ENCODE peak calls at places on chromosomes 5 and 9, in four cellular contexts. One of them, this sample, is unnamed.

GRCh38 chr5:158450761-158451160 is 591.8 kb upstream of the CLINT1 start:
- DNase-seq in tibial nerve: no peak
- DNase-seq in astrocyte of the cerebellum: no peak
- DNase-seq in colonic mucosa: no peak
- DNase-seq in this sample: no peak

GRCh38 chr9:103872811-103873210 is 221.3 kb upstream of the SMC2 start:
- DNase-seq in tibial nerve: no peak
- DNase-seq in astrocyte of the cerebellum: no peak
- DNase-seq in colonic mucosa: no peak
- DNase-seq in this sample: no peak

GRCh38 chr5:138466058-138466899 is 1.0 kb downstream of the EGR1 start:
- DNase-seq in tibial nerve: peak; percentile 25
- DNase-seq in astrocyte of the cerebellum: no peak
- DNase-seq in colonic mucosa: peak; percentile 38
- DNase-seq in this sample: peak; percentile 42

GRCh38 chr9:17063535-17064135 is 71.2 kb upstream of the CNTLN start:
- DNase-seq in tibial nerve: peak; percentile 9
- DNase-seq in astrocyte of the cerebellum: peak; percentile 31
- DNase-seq in colonic mucosa: peak; percentile 21
- DNase-seq in this sample: peak; percentile 72

GRCh38 chr5:62275581-62275980 is 30.4 kb upstream of the KIF2A start:
- DNase-seq in tibial nerve: no peak
- DNase-seq in astrocyte of the cerebellum: no peak
- DNase-seq in colonic mucosa: no peak
- DNase-seq in this sample: no peak

GRCh38 chr5:57696005-57696755 is 213.6 kb upstream of the ACTBL2 start:
- DNase-seq in tibial nerve: no peak
- DNase-seq in astrocyte of the cerebellum: no peak
- DNase-seq in colonic mucosa: no peak
- DNase-seq in this sample: no peak

GRCh38 chr9:107711528-107711927 is 222.0 kb upstream of the KLF4 start:
- DNase-seq in tibial nerve: no peak
- DNase-seq in astrocyte of the cerebellum: peak; percentile 70
- DNase-seq in colonic mucosa: peak; percentile 89
- DNase-seq in this sample: peak; percentile 98

GRCh38 chr5:65871182-65871581 is 55.2 kb upstream of the ERBIN start:
- DNase-seq in tibial nerve: no peak
- DNase-seq in astrocyte of the cerebellum: no peak
- DNase-seq in colonic mucosa: no peak
- DNase-seq in this sample: peak; percentile 45

GRCh38 chr9:19461135-19461534 is 52.3 kb downstream of the ACER2 start:
- DNase-seq in tibial nerve: no peak
- DNase-seq in astrocyte of the cerebellum: no peak
- DNase-seq in colonic mucosa: no peak
- DNase-seq in this sample: no peak

GRCh38 chr5:33310471-33310870 is 130.3 kb upstream of the TARS1 start:
- DNase-seq in tibial nerve: no peak
- DNase-seq in astrocyte of the cerebellum: no peak
- DNase-seq in colonic mucosa: no peak
- DNase-seq in this sample: peak; percentile 63

GRCh38 chr5:149824851-149825250 is 94.7 kb downstream of the PPARGC1B start:
- DNase-seq in tibial nerve: peak; percentile 11
- DNase-seq in astrocyte of the cerebellum: no peak
- DNase-seq in colonic mucosa: no peak
- DNase-seq in this sample: no peak

GRCh38 chr9:9998491-9999287 is 614.1 kb downstream of the PTPRD start:
- DNase-seq in tibial nerve: no peak
- DNase-seq in astrocyte of the cerebellum: no peak
- DNase-seq in colonic mucosa: no peak
- DNase-seq in this sample: peak; percentile 36

GRCh38 chr9:107982735-107983134 is 493.2 kb upstream of the KLF4 start:
- DNase-seq in tibial nerve: no peak
- DNase-seq in astrocyte of the cerebellum: no peak
- DNase-seq in colonic mucosa: no peak
- DNase-seq in this sample: no peak

GRCh38 chr9:5593904-5594303 is 35.0 kb upstream of the RIC1 start:
- DNase-seq in tibial nerve: no peak
- DNase-seq in astrocyte of the cerebellum: no peak
- DNase-seq in colonic mucosa: no peak
- DNase-seq in this sample: no peak

GRCh38 chr5:60820593-60821487 is 23.2 kb downstream of the ELOVL7 start:
- DNase-seq in tibial nerve: no peak
- DNase-seq in astrocyte of the cerebellum: no peak
- DNase-seq in colonic mucosa: no peak
- DNase-seq in this sample: no peak

GRCh38 chr5:132746592-132747063 is 598 bp upstream of the CCNI2 start:
- DNase-seq in tibial nerve: no peak
- DNase-seq in astrocyte of the cerebellum: no peak
- DNase-seq in colonic mucosa: peak; percentile 80
- DNase-seq in this sample: peak; percentile 49
- TF ChIP-seq CTCF in tibial nerve: no peak
- TF ChIP-seq CTCF in astrocyte of the cerebellum: no peak
- TF ChIP-seq CTCF in colonic mucosa: no peak
- TF ChIP-seq CTCF in this sample: no peak

DNA sequence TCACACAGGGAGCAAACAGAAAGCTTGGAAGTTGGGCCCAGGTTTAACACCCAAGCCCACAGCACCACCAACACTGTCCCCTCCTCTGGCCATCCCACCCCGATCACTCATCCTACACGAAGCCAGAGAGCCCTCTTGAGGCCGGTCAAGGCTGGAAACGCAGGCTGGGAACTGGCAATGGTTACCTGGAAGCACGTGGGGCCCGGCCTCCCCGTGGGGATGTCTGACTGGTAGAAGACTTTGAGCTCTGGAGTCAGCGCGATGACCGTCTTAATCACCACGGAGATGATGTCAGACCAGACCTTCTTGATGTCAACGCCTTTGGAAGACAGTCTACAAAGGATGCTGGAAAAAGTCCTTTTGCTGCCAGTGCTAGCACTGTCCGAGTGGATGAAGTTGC is 104.1 kb downstream of the TTLL11 start:
- DNase-seq in tibial nerve: no peak
- DNase-seq in astrocyte of the cerebellum: no peak
- DNase-seq in colonic mucosa: no peak
- DNase-seq in this sample: no peak
- TF ChIP-seq CTCF in tibial nerve: no peak
- TF ChIP-seq CTCF in astrocyte of the cerebellum: peak; percentile 63
- TF ChIP-seq CTCF in colonic mucosa: no peak
- TF ChIP-seq CTCF in this sample: no peak

GRCh38 chr5:109689740-109690455 is at the start of gene MAN2A1:
- DNase-seq in tibial nerve: peak; percentile 74
- DNase-seq in astrocyte of the cerebellum: no peak
- DNase-seq in colonic mucosa: peak; percentile 89
- DNase-seq in this sample: peak; percentile 77
- TF ChIP-seq CTCF in tibial nerve: no peak
- TF ChIP-seq CTCF in astrocyte of the cerebellum: no peak
- TF ChIP-seq CTCF in colonic mucosa: no peak
- TF ChIP-seq CTCF in this sample: peak; percentile 12

GRCh38 chr9:90967171-90967570 is 165.6 kb downstream of the SYK start:
- DNase-seq in tibial nerve: no peak
- DNase-seq in astrocyte of the cerebellum: no peak
- DNase-seq in colonic mucosa: no peak
- DNase-seq in this sample: no peak

GRCh38 chr9:90966475-90967150 is 165.0 kb downstream of the SYK start:
- DNase-seq in tibial nerve: no peak
- DNase-seq in astrocyte of the cerebellum: no peak
- DNase-seq in colonic mucosa: no peak
- DNase-seq in this sample: no peak

GRCh38 chr9:90965911-90966290 is 164.3 kb downstream of the SYK start:
- DNase-seq in tibial nerve: no peak
- DNase-seq in astrocyte of the cerebellum: no peak
- DNase-seq in colonic mucosa: no peak
- DNase-seq in this sample: no peak

GRCh38 chr9:90965141-90965910 is 163.7 kb downstream of the SYK start:
- DNase-seq in tibial nerve: no peak
- DNase-seq in astrocyte of the cerebellum: no peak
- DNase-seq in colonic mucosa: no peak
- DNase-seq in this sample: no peak

GRCh38 chr9:90964101-90965020 is 162.7 kb downstream of the SYK start:
- DNase-seq in tibial nerve: no peak
- DNase-seq in astrocyte of the cerebellum: no peak
- DNase-seq in colonic mucosa: peak; percentile 58
- DNase-seq in this sample: no peak
- TF ChIP-seq CTCF in tibial nerve: no peak
- TF ChIP-seq CTCF in astrocyte of the cerebellum: no peak
- TF ChIP-seq CTCF in colonic mucosa: no peak
- TF ChIP-seq CTCF in this sample: peak; percentile 8

DNA sequence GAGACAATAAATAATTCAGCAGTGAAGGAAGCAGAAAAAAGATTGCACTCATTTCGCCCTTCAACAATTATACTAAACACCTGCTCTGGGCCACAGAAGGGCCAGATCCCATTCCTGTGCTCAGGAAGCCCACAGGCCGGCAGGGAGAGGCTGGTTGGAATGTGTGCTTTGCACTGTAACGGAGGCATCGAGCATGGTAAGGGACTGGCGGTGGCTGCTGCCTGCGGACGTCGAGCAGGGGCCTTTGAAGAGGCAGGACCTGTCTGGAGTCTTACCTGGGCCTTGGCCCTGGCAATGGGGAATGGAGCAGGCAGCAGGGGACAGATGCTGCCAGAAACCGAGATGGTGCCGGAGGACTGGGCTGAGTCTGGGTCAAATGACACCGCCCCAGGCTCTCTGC is 97.8 kb downstream of the KCNIP1 start:
- DNase-seq in tibial nerve: no peak
- DNase-seq in astrocyte of the cerebellum: no peak
- DNase-seq in colonic mucosa: no peak
- DNase-seq in this sample: no peak
- TF ChIP-seq CTCF in tibial nerve: no peak
- TF ChIP-seq CTCF in astrocyte of the cerebellum: no peak
- TF ChIP-seq CTCF in colonic mucosa: no peak
- TF ChIP-seq CTCF in this sample: no peak

This sample was measured in MCF 10A.